ENCODE peak calls at places on chromosomes 6 and 20, in seven cellular contexts. E is GM13977, P is cardiac fibroblast, D is body of pancreas, B is MV-4-11, C is COR-L47, T is endothelial cell. L is an unnamed sample.

GRCh38 chr6:146855889-146856288 is 257.1 kb downstream of the ADGB start:
- DNase-seq in E (no peak), P (no peak), D (no peak), B (no peak), C (no peak), T (no peak), L (no peak)

GRCh38 chr6:21085643-21086042 is 507.9 kb upstream of the SOX4 start:
- DNase-seq in E (no peak), P (no peak), D (no peak), B (peak), C (no peak), T (no peak), L (no peak)

GRCh38 chr20:36391456-36391855 is 85.3 kb downstream of the DLGAP4 start:
- DNase-seq in E (no peak), P (peak), D (no peak), B (no peak), C (no peak), T (no peak), L (no peak)

GRCh38 chr6:148443798-148444560 is 101.3 kb downstream of the SASH1 start:
- DNase-seq in E (no peak), P (no peak), D (no peak), B (no peak), C (no peak), T (no peak), L (no peak)

GRCh38 chr6:54515013-54515412 is 206.8 kb downstream of the TINAG start:
- DNase-seq in E (no peak), P (no peak), D (no peak), B (no peak), C (no peak), T (no peak), L (no peak)

GRCh38 chr6:139577991-139578604 is 203.7 kb upstream of the CITED2 start:
- DNase-seq in E (no peak), P (peak), D (no peak), B (no peak), C (no peak), T (no peak), L (no peak)

GRCh38 chr20:43977252-43977651 is 62.6 kb downstream of the TOX2 start:
- DNase-seq in E (no peak), P (peak), D (no peak), B (peak), C (no peak), T (no peak), L (no peak)

GRCh38 chr6:109449789-109450673 is 5.5 kb downstream of the MICAL1 start:
- DNase-seq in E (no peak), P (no peak), D (no peak), B (no peak), C (no peak), T (no peak), L (no peak)

GRCh38 chr20:4869290-4870193 is 131.8 kb downstream of the SLC23A2 start:
- DNase-seq in E (no peak), P (no peak), D (no peak), B (no peak), C (peak), T (no peak), L (no peak)

GRCh38 chr6:162621246-162621645 is 106.3 kb downstream of the PRKN start:
- DNase-seq in E (peak), P (no peak), D (no peak), B (no peak), C (no peak), T (no peak), L (no peak)

GRCh38 chr6:30684386-30685156 is 1.9 kb downstream of the PPP1R18 start:
- DNase-seq in E (peak), P (peak), D (peak), B (peak), C (no peak), T (peak), L (peak)

GRCh38 chr20:45487231-45487635 is 17.7 kb downstream of the WFDC2 start:
- DNase-seq in E (peak), P (no peak), D (no peak), B (no peak), C (no peak), T (peak), L (peak)

GRCh38 chr6:140462495-140463311 is 1088.3 kb upstream of the CITED2 start:
- DNase-seq in E (no peak), P (peak), D (peak), B (peak), C (peak), T (no peak), L (peak)

GRCh38 chr20:35404614-35405259 is 7.0 kb downstream of the UQCC1 start:
- DNase-seq in E (peak), P (no peak), D (no peak), B (peak), C (no peak), T (no peak), L (no peak)

GRCh38 chr6:112207773-112208172 is 46.6 kb downstream of the LAMA4 start:
- DNase-seq in E (no peak), P (no peak), D (no peak), B (no peak), C (no peak), T (no peak), L (no peak)

GRCh38 chr6:165880721-165881120 is 217.7 kb upstream of the PDE10A start:
- DNase-seq in E (no peak), P (no peak), D (no peak), B (no peak), C (no peak), T (no peak), L (no peak)

GRCh38 chr20:63005240-63005861 is 1.4 kb downstream of the BHLHE23 start:
- DNase-seq in E (no peak), P (peak), D (no peak), B (no peak), C (no peak), T (no peak), L (no peak)

GRCh38 chr20:22182148-22182547 is 402.2 kb downstream of the FOXA2 start:
- DNase-seq in E (no peak), P (no peak), D (no peak), B (no peak), C (no peak), T (no peak), L (no peak)

L was measured in KBM-7.